ENCODE peak calls at places on chromosomes 12 and 14, in ten cellular contexts. One of them, this sample, is unnamed.

GRCh38 chr12:44694027-44694426 is 182.1 kb downstream of the NELL2 start:
- DNase-seq in omental fat pad: no peak
- DNase-seq in GM19239: no peak
- DNase-seq in activated CD4-positive, alpha-beta T cell treated with anti-CD3 and anti-CD28 coated beads, Interleukin-2, amount 10 ng/mL, durations not matched to agents 7 days and 5 days: no peak
- DNase-seq in mesenchymal stem cell: no peak
- DNase-seq in GDM1: no peak
- DNase-seq in frontal cortex: no peak
- DNase-seq in Calu3: no peak
- DNase-seq in activated T-cell treated with anti-CD3 and anti-CD28 coated beads, Interleukin-2, amount 50 U/mL, for 1 hour: no peak
- DNase-seq in kidney tubule cell: no peak
- DNase-seq in this sample: no peak

GRCh38 chr14:69153848-69154208 is 909 bp upstream of the DCAF5 start:
- DNase-seq in omental fat pad: no peak
- DNase-seq in GM19239: no peak
- DNase-seq in activated CD4-positive, alpha-beta T cell treated with anti-CD3 and anti-CD28 coated beads, Interleukin-2, amount 10 ng/mL, durations not matched to agents 7 days and 5 days: no peak
- DNase-seq in mesenchymal stem cell: no peak
- DNase-seq in GDM1: no peak
- DNase-seq in frontal cortex: no peak
- DNase-seq in Calu3: no peak
- DNase-seq in activated T-cell treated with anti-CD3 and anti-CD28 coated beads, Interleukin-2, amount 50 U/mL, for 1 hour: no peak
- DNase-seq in kidney tubule cell: peak
- DNase-seq in this sample: no peak

GRCh38 chr12:130698106-130698505 is 18.0 kb downstream of the RIMBP2 start:
- DNase-seq in omental fat pad: no peak
- DNase-seq in GM19239: no peak
- DNase-seq in activated CD4-positive, alpha-beta T cell treated with anti-CD3 and anti-CD28 coated beads, Interleukin-2, amount 10 ng/mL, durations not matched to agents 7 days and 5 days: no peak
- DNase-seq in mesenchymal stem cell: no peak
- DNase-seq in GDM1: no peak
- DNase-seq in frontal cortex: no peak
- DNase-seq in Calu3: no peak
- DNase-seq in activated T-cell treated with anti-CD3 and anti-CD28 coated beads, Interleukin-2, amount 50 U/mL, for 1 hour: no peak
- DNase-seq in kidney tubule cell: no peak
- DNase-seq in this sample: no peak

GRCh38 chr12:77947326-77947725 is 116.6 kb downstream of the NAV3 start:
- DNase-seq in omental fat pad: no peak
- DNase-seq in GM19239: no peak
- DNase-seq in activated CD4-positive, alpha-beta T cell treated with anti-CD3 and anti-CD28 coated beads, Interleukin-2, amount 10 ng/mL, durations not matched to agents 7 days and 5 days: no peak
- DNase-seq in mesenchymal stem cell: peak
- DNase-seq in GDM1: no peak
- DNase-seq in frontal cortex: no peak
- DNase-seq in Calu3: no peak
- DNase-seq in activated T-cell treated with anti-CD3 and anti-CD28 coated beads, Interleukin-2, amount 50 U/mL, for 1 hour: no peak
- DNase-seq in kidney tubule cell: peak
- DNase-seq in this sample: no peak

GRCh38 chr12:106873983-106874382 is 81.7 kb upstream of the TMEM263 start:
- DNase-seq in omental fat pad: no peak
- DNase-seq in GM19239: no peak
- DNase-seq in activated CD4-positive, alpha-beta T cell treated with anti-CD3 and anti-CD28 coated beads, Interleukin-2, amount 10 ng/mL, durations not matched to agents 7 days and 5 days: no peak
- DNase-seq in mesenchymal stem cell: no peak
- DNase-seq in GDM1: no peak
- DNase-seq in frontal cortex: no peak
- DNase-seq in Calu3: no peak
- DNase-seq in activated T-cell treated with anti-CD3 and anti-CD28 coated beads, Interleukin-2, amount 50 U/mL, for 1 hour: no peak
- DNase-seq in kidney tubule cell: no peak
- DNase-seq in this sample: no peak

GRCh38 chr12:130335517-130336392 is 1.9 kb upstream of the PIWIL1 start:
- DNase-seq in omental fat pad: no peak
- DNase-seq in GM19239: peak
- DNase-seq in activated CD4-positive, alpha-beta T cell treated with anti-CD3 and anti-CD28 coated beads, Interleukin-2, amount 10 ng/mL, durations not matched to agents 7 days and 5 days: peak
- DNase-seq in mesenchymal stem cell: peak
- DNase-seq in GDM1: no peak
- DNase-seq in frontal cortex: peak
- DNase-seq in Calu3: peak
- DNase-seq in activated T-cell treated with anti-CD3 and anti-CD28 coated beads, Interleukin-2, amount 50 U/mL, for 1 hour: no peak
- DNase-seq in kidney tubule cell: peak
- DNase-seq in this sample: no peak

GRCh38 chr12:41521872-41522379 is 333.8 kb downstream of the PDZRN4 start:
- DNase-seq in omental fat pad: no peak
- DNase-seq in GM19239: peak
- DNase-seq in activated CD4-positive, alpha-beta T cell treated with anti-CD3 and anti-CD28 coated beads, Interleukin-2, amount 10 ng/mL, durations not matched to agents 7 days and 5 days: no peak
- DNase-seq in mesenchymal stem cell: peak
- DNase-seq in GDM1: no peak
- DNase-seq in frontal cortex: no peak
- DNase-seq in Calu3: no peak
- DNase-seq in activated T-cell treated with anti-CD3 and anti-CD28 coated beads, Interleukin-2, amount 50 U/mL, for 1 hour: no peak
- DNase-seq in kidney tubule cell: peak
- DNase-seq in this sample: no peak

GRCh38 chr12:4169959-4170358 is 103.6 kb upstream of the CCND2 start:
- DNase-seq in omental fat pad: no peak
- DNase-seq in GM19239: no peak
- DNase-seq in activated CD4-positive, alpha-beta T cell treated with anti-CD3 and anti-CD28 coated beads, Interleukin-2, amount 10 ng/mL, durations not matched to agents 7 days and 5 days: no peak
- DNase-seq in mesenchymal stem cell: no peak
- DNase-seq in GDM1: no peak
- DNase-seq in frontal cortex: peak
- DNase-seq in Calu3: no peak
- DNase-seq in activated T-cell treated with anti-CD3 and anti-CD28 coated beads, Interleukin-2, amount 50 U/mL, for 1 hour: no peak
- DNase-seq in kidney tubule cell: no peak
- DNase-seq in this sample: no peak

GRCh38 chr12:2813573-2814185 is 1.2 kb downstream of the ITFG2 start:
- DNase-seq in omental fat pad: no peak
- DNase-seq in GM19239: peak
- DNase-seq in activated CD4-positive, alpha-beta T cell treated with anti-CD3 and anti-CD28 coated beads, Interleukin-2, amount 10 ng/mL, durations not matched to agents 7 days and 5 days: peak
- DNase-seq in mesenchymal stem cell: peak
- DNase-seq in GDM1: peak
- DNase-seq in frontal cortex: no peak
- DNase-seq in Calu3: peak
- DNase-seq in activated T-cell treated with anti-CD3 and anti-CD28 coated beads, Interleukin-2, amount 50 U/mL, for 1 hour: peak
- DNase-seq in kidney tubule cell: peak
- DNase-seq in this sample: no peak

GRCh38 chr12:19482551-19483109 is 43.3 kb downstream of the AEBP2 start:
- DNase-seq in omental fat pad: no peak
- DNase-seq in GM19239: no peak
- DNase-seq in activated CD4-positive, alpha-beta T cell treated with anti-CD3 and anti-CD28 coated beads, Interleukin-2, amount 10 ng/mL, durations not matched to agents 7 days and 5 days: peak
- DNase-seq in mesenchymal stem cell: peak
- DNase-seq in GDM1: no peak
- DNase-seq in frontal cortex: no peak
- DNase-seq in Calu3: peak
- DNase-seq in activated T-cell treated with anti-CD3 and anti-CD28 coated beads, Interleukin-2, amount 50 U/mL, for 1 hour: peak
- DNase-seq in kidney tubule cell: peak
- DNase-seq in this sample: no peak

GRCh38 chr12:388547-389137 is 478 bp downstream of the KDM5A start:
- DNase-seq in omental fat pad: no peak
- DNase-seq in GM19239: peak
- DNase-seq in activated CD4-positive, alpha-beta T cell treated with anti-CD3 and anti-CD28 coated beads, Interleukin-2, amount 10 ng/mL, durations not matched to agents 7 days and 5 days: peak
- DNase-seq in mesenchymal stem cell: peak
- DNase-seq in GDM1: no peak
- DNase-seq in frontal cortex: peak
- DNase-seq in Calu3: peak
- DNase-seq in activated T-cell treated with anti-CD3 and anti-CD28 coated beads, Interleukin-2, amount 50 U/mL, for 1 hour: no peak
- DNase-seq in kidney tubule cell: peak
- DNase-seq in this sample: no peak

GRCh38 chr12:2683283-2684025 is 111.3 kb upstream of the FKBP4 start:
- DNase-seq in omental fat pad: no peak
- DNase-seq in GM19239: no peak
- DNase-seq in activated CD4-positive, alpha-beta T cell treated with anti-CD3 and anti-CD28 coated beads, Interleukin-2, amount 10 ng/mL, durations not matched to agents 7 days and 5 days: no peak
- DNase-seq in mesenchymal stem cell: peak
- DNase-seq in GDM1: peak
- DNase-seq in frontal cortex: no peak
- DNase-seq in Calu3: no peak
- DNase-seq in activated T-cell treated with anti-CD3 and anti-CD28 coated beads, Interleukin-2, amount 50 U/mL, for 1 hour: no peak
- DNase-seq in kidney tubule cell: no peak
- DNase-seq in this sample: no peak

GRCh38 chr12:114744696-114745095 is 60.7 kb upstream of the TBX3 start:
- DNase-seq in omental fat pad: no peak
- DNase-seq in GM19239: no peak
- DNase-seq in activated CD4-positive, alpha-beta T cell treated with anti-CD3 and anti-CD28 coated beads, Interleukin-2, amount 10 ng/mL, durations not matched to agents 7 days and 5 days: no peak
- DNase-seq in mesenchymal stem cell: no peak
- DNase-seq in GDM1: no peak
- DNase-seq in frontal cortex: no peak
- DNase-seq in Calu3: no peak
- DNase-seq in activated T-cell treated with anti-CD3 and anti-CD28 coated beads, Interleukin-2, amount 50 U/mL, for 1 hour: no peak
- DNase-seq in kidney tubule cell: no peak
- DNase-seq in this sample: no peak

GRCh38 chr12:51669996-51670395 is 79.0 kb downstream of the SCN8A start:
- DNase-seq in omental fat pad: no peak
- DNase-seq in GM19239: no peak
- DNase-seq in activated CD4-positive, alpha-beta T cell treated with anti-CD3 and anti-CD28 coated beads, Interleukin-2, amount 10 ng/mL, durations not matched to agents 7 days and 5 days: no peak
- DNase-seq in mesenchymal stem cell: no peak
- DNase-seq in GDM1: no peak
- DNase-seq in frontal cortex: no peak
- DNase-seq in Calu3: no peak
- DNase-seq in activated T-cell treated with anti-CD3 and anti-CD28 coated beads, Interleukin-2, amount 50 U/mL, for 1 hour: no peak
- DNase-seq in kidney tubule cell: no peak
- DNase-seq in this sample: no peak

GRCh38 chr12:105330283-105330937 is at the start of gene C12orf75:
- DNase-seq in omental fat pad: no peak
- DNase-seq in GM19239: peak
- DNase-seq in activated CD4-positive, alpha-beta T cell treated with anti-CD3 and anti-CD28 coated beads, Interleukin-2, amount 10 ng/mL, durations not matched to agents 7 days and 5 days: peak
- DNase-seq in mesenchymal stem cell: peak
- DNase-seq in GDM1: peak
- DNase-seq in frontal cortex: peak
- DNase-seq in Calu3: peak
- DNase-seq in activated T-cell treated with anti-CD3 and anti-CD28 coated beads, Interleukin-2, amount 50 U/mL, for 1 hour: peak
- DNase-seq in kidney tubule cell: peak
- DNase-seq in this sample: no peak

GRCh38 chr12:60693019-60693626 is 1097.3 kb downstream of the SLC16A7 start:
- DNase-seq in omental fat pad: no peak
- DNase-seq in GM19239: no peak
- DNase-seq in activated CD4-positive, alpha-beta T cell treated with anti-CD3 and anti-CD28 coated beads, Interleukin-2, amount 10 ng/mL, durations not matched to agents 7 days and 5 days: no peak
- DNase-seq in mesenchymal stem cell: peak
- DNase-seq in GDM1: no peak
- DNase-seq in frontal cortex: no peak
- DNase-seq in Calu3: no peak
- DNase-seq in activated T-cell treated with anti-CD3 and anti-CD28 coated beads, Interleukin-2, amount 50 U/mL, for 1 hour: no peak
- DNase-seq in kidney tubule cell: no peak
- DNase-seq in this sample: no peak

GRCh38 chr12:55720894-55721444 is 776 bp downstream of the RDH5 start:
- DNase-seq in omental fat pad: no peak
- DNase-seq in GM19239: no peak
- DNase-seq in activated CD4-positive, alpha-beta T cell treated with anti-CD3 and anti-CD28 coated beads, Interleukin-2, amount 10 ng/mL, durations not matched to agents 7 days and 5 days: no peak
- DNase-seq in mesenchymal stem cell: peak
- DNase-seq in GDM1: no peak
- DNase-seq in frontal cortex: no peak
- DNase-seq in Calu3: peak
- DNase-seq in activated T-cell treated with anti-CD3 and anti-CD28 coated beads, Interleukin-2, amount 50 U/mL, for 1 hour: no peak
- DNase-seq in kidney tubule cell: peak
- DNase-seq in this sample: peak

GRCh38 chr12:92424338-92424737 is 278.5 kb upstream of the PLEKHG7 start:
- DNase-seq in omental fat pad: no peak
- DNase-seq in GM19239: no peak
- DNase-seq in activated CD4-positive, alpha-beta T cell treated with anti-CD3 and anti-CD28 coated beads, Interleukin-2, amount 10 ng/mL, durations not matched to agents 7 days and 5 days: no peak
- DNase-seq in mesenchymal stem cell: peak
- DNase-seq in GDM1: no peak
- DNase-seq in frontal cortex: no peak
- DNase-seq in Calu3: no peak
- DNase-seq in activated T-cell treated with anti-CD3 and anti-CD28 coated beads, Interleukin-2, amount 50 U/mL, for 1 hour: no peak
- DNase-seq in kidney tubule cell: peak
- DNase-seq in this sample: no peak

GRCh38 chr14:20712900-20713299 is 24.3 kb downstream of the ANG start:
- DNase-seq in omental fat pad: no peak
- DNase-seq in GM19239: no peak
- DNase-seq in activated CD4-positive, alpha-beta T cell treated with anti-CD3 and anti-CD28 coated beads, Interleukin-2, amount 10 ng/mL, durations not matched to agents 7 days and 5 days: no peak
- DNase-seq in mesenchymal stem cell: no peak
- DNase-seq in GDM1: no peak
- DNase-seq in frontal cortex: no peak
- DNase-seq in Calu3: no peak
- DNase-seq in activated T-cell treated with anti-CD3 and anti-CD28 coated beads, Interleukin-2, amount 50 U/mL, for 1 hour: no peak
- DNase-seq in kidney tubule cell: peak
- DNase-seq in this sample: no peak

GRCh38 chr12:116759783-116760581 is 21.9 kb downstream of the RNFT2 start:
- DNase-seq in omental fat pad: no peak
- DNase-seq in GM19239: no peak
- DNase-seq in activated CD4-positive, alpha-beta T cell treated with anti-CD3 and anti-CD28 coated beads, Interleukin-2, amount 10 ng/mL, durations not matched to agents 7 days and 5 days: peak
- DNase-seq in mesenchymal stem cell: no peak
- DNase-seq in GDM1: no peak
- DNase-seq in frontal cortex: no peak
- DNase-seq in Calu3: no peak
- DNase-seq in activated T-cell treated with anti-CD3 and anti-CD28 coated beads, Interleukin-2, amount 50 U/mL, for 1 hour: peak
- DNase-seq in kidney tubule cell: no peak
- DNase-seq in this sample: no peak

GRCh38 chr12:50572275-50572674 is 67.5 kb downstream of the DIP2B start:
- DNase-seq in omental fat pad: no peak
- DNase-seq in GM19239: no peak
- DNase-seq in activated CD4-positive, alpha-beta T cell treated with anti-CD3 and anti-CD28 coated beads, Interleukin-2, amount 10 ng/mL, durations not matched to agents 7 days and 5 days: no peak
- DNase-seq in mesenchymal stem cell: peak
- DNase-seq in GDM1: no peak
- DNase-seq in frontal cortex: no peak
- DNase-seq in Calu3: no peak
- DNase-seq in activated T-cell treated with anti-CD3 and anti-CD28 coated beads, Interleukin-2, amount 50 U/mL, for 1 hour: no peak
- DNase-seq in kidney tubule cell: peak
- DNase-seq in this sample: no peak

GRCh38 chr14:56881181-56881580 is 70.9 kb upstream of the OTX2 start:
- DNase-seq in omental fat pad: no peak
- DNase-seq in GM19239: no peak
- DNase-seq in activated CD4-positive, alpha-beta T cell treated with anti-CD3 and anti-CD28 coated beads, Interleukin-2, amount 10 ng/mL, durations not matched to agents 7 days and 5 days: no peak
- DNase-seq in mesenchymal stem cell: no peak
- DNase-seq in GDM1: no peak
- DNase-seq in frontal cortex: no peak
- DNase-seq in Calu3: no peak
- DNase-seq in activated T-cell treated with anti-CD3 and anti-CD28 coated beads, Interleukin-2, amount 50 U/mL, for 1 hour: no peak
- DNase-seq in kidney tubule cell: no peak
- DNase-seq in this sample: no peak

GRCh38 chr12:112924986-112925385 is 13.3 kb upstream of the OAS3 start:
- DNase-seq in omental fat pad: no peak
- DNase-seq in GM19239: no peak
- DNase-seq in activated CD4-positive, alpha-beta T cell treated with anti-CD3 and anti-CD28 coated beads, Interleukin-2, amount 10 ng/mL, durations not matched to agents 7 days and 5 days: no peak
- DNase-seq in mesenchymal stem cell: no peak
- DNase-seq in GDM1: no peak
- DNase-seq in frontal cortex: no peak
- DNase-seq in Calu3: no peak
- DNase-seq in activated T-cell treated with anti-CD3 and anti-CD28 coated beads, Interleukin-2, amount 50 U/mL, for 1 hour: no peak
- DNase-seq in kidney tubule cell: no peak
- DNase-seq in this sample: no peak

GRCh38 chr12:12791756-12792346 is 6.4 kb downstream of the APOLD1 start:
- DNase-seq in omental fat pad: no peak
- DNase-seq in GM19239: no peak
- DNase-seq in activated CD4-positive, alpha-beta T cell treated with anti-CD3 and anti-CD28 coated beads, Interleukin-2, amount 10 ng/mL, durations not matched to agents 7 days and 5 days: no peak
- DNase-seq in mesenchymal stem cell: no peak
- DNase-seq in GDM1: no peak
- DNase-seq in frontal cortex: no peak
- DNase-seq in Calu3: peak
- DNase-seq in activated T-cell treated with anti-CD3 and anti-CD28 coated beads, Interleukin-2, amount 50 U/mL, for 1 hour: no peak
- DNase-seq in kidney tubule cell: peak
- DNase-seq in this sample: no peak

GRCh38 chr14:35394326-35394725 is 10.2 kb downstream of the NFKBIA start:
- DNase-seq in omental fat pad: no peak
- DNase-seq in GM19239: no peak
- DNase-seq in activated CD4-positive, alpha-beta T cell treated with anti-CD3 and anti-CD28 coated beads, Interleukin-2, amount 10 ng/mL, durations not matched to agents 7 days and 5 days: no peak
- DNase-seq in mesenchymal stem cell: no peak
- DNase-seq in GDM1: no peak
- DNase-seq in frontal cortex: no peak
- DNase-seq in Calu3: no peak
- DNase-seq in activated T-cell treated with anti-CD3 and anti-CD28 coated beads, Interleukin-2, amount 50 U/mL, for 1 hour: no peak
- DNase-seq in kidney tubule cell: no peak
- DNase-seq in this sample: no peak

GRCh38 chr14:22226381-22226780 is 362.6 kb downstream of the DAD1 start:
- DNase-seq in omental fat pad: no peak
- DNase-seq in GM19239: no peak
- DNase-seq in activated CD4-positive, alpha-beta T cell treated with anti-CD3 and anti-CD28 coated beads, Interleukin-2, amount 10 ng/mL, durations not matched to agents 7 days and 5 days: peak
- DNase-seq in mesenchymal stem cell: peak
- DNase-seq in GDM1: peak
- DNase-seq in frontal cortex: no peak
- DNase-seq in Calu3: peak
- DNase-seq in activated T-cell treated with anti-CD3 and anti-CD28 coated beads, Interleukin-2, amount 50 U/mL, for 1 hour: no peak
- DNase-seq in kidney tubule cell: peak
- DNase-seq in this sample: no peak

GRCh38 chr14:57299511-57299910 is 30.7 kb downstream of the AP5M1 start:
- DNase-seq in omental fat pad: no peak
- DNase-seq in GM19239: no peak
- DNase-seq in activated CD4-positive, alpha-beta T cell treated with anti-CD3 and anti-CD28 coated beads, Interleukin-2, amount 10 ng/mL, durations not matched to agents 7 days and 5 days: no peak
- DNase-seq in mesenchymal stem cell: no peak
- DNase-seq in GDM1: no peak
- DNase-seq in frontal cortex: no peak
- DNase-seq in Calu3: no peak
- DNase-seq in activated T-cell treated with anti-CD3 and anti-CD28 coated beads, Interleukin-2, amount 50 U/mL, for 1 hour: no peak
- DNase-seq in kidney tubule cell: no peak
- DNase-seq in this sample: no peak

GRCh38 chr12:59517522-59517921 is 78.3 kb upstream of the SLC16A7 start:
- DNase-seq in omental fat pad: no peak
- DNase-seq in GM19239: no peak
- DNase-seq in activated CD4-positive, alpha-beta T cell treated with anti-CD3 and anti-CD28 coated beads, Interleukin-2, amount 10 ng/mL, durations not matched to agents 7 days and 5 days: no peak
- DNase-seq in mesenchymal stem cell: no peak
- DNase-seq in GDM1: no peak
- DNase-seq in frontal cortex: no peak
- DNase-seq in Calu3: no peak
- DNase-seq in activated T-cell treated with anti-CD3 and anti-CD28 coated beads, Interleukin-2, amount 50 U/mL, for 1 hour: no peak
- DNase-seq in kidney tubule cell: no peak
- DNase-seq in this sample: no peak